ENCODE peak calls at places on chromosomes 11 and 22, in ten cellular contexts. N is stimulated activated CD4-positive, alpha-beta T cell treated with anti-CD3 and anti-CD28 coated beads, Interleukin-1b, Interleukin-23, amount 100 ng/mL, for 1 hour; C is Right ventricle myocardium inferior; X is NCI-H524 treated with DMSO at 0.1 percent for 48 hours; U is SW480; K is T-helper 1 cell; P is HT1080; Q is GM04503; G is HCEC 1CT; W is dorsolateral prefrontal cortex. E is an unnamed sample.
A peak's percentile ranks its signal among the peaks of the same experiment; 100 is the strongest.

GRCh38 chr11:64248578-64248977 is 1.8 kb upstream of the PPP1R14B start:
- DNase-seq in X (no peak), U (no peak), G (no peak), W (no peak), P (no peak), K (no peak), Q (no peak), C (no peak), N (no peak), E (no peak)

GRCh38 chr22:41709341-41709740 is 10.0 kb downstream of the MEI1 start:
- DNase-seq in K (no peak), C (no peak), W (no peak), G (no peak), Q (no peak), P (no peak), N (no peak), X (no peak), U (no peak), E (no peak)

GRCh38 chr11:94142308-94143277 is 14.0 kb downstream of the PANX1 start:
- DNase-seq in C (no peak), U (no peak), P (no peak), Q (no peak), X (no peak), G (no peak), W (no peak), K (no peak), N (no peak), E (no peak)

GRCh38 chr22:24901448-24901847 is 45.0 kb downstream of the LHFPL7 start:
- DNase-seq in X (no peak), U (no peak), W (no peak), C (no peak), K (no peak), N (no peak), P (no peak), Q (no peak), G (no peak), E (no peak)

GRCh38 chr22:46084943-46085830 is 65.1 kb upstream of the PPARA start:
- DNase-seq in U (peak; percentile 84), C (peak; percentile 93), P (peak; percentile 95), K (no peak), G (peak; percentile 93), Q (no peak), N (no peak), X (no peak), W (peak; percentile 92), E (no peak)

GRCh38 chr11:126636911-126637799 is 281.7 kb downstream of the ST3GAL4 start:
- DNase-seq in X (no peak), W (no peak), Q (peak; percentile 60), K (no peak), G (peak; percentile 39), C (no peak), P (peak; percentile 89), U (no peak), N (no peak), E (peak; percentile 21)

GRCh38 chr22:30047364-30047738 is 32.9 kb upstream of the HORMAD2 start:
- DNase-seq in U (peak; percentile 7), C (no peak), X (no peak), K (no peak), P (peak; percentile 39), Q (no peak), N (no peak), G (no peak), W (no peak), E (no peak)

GRCh38 chr22:47290706-47291430 is 528.4 kb downstream of the TBC1D22A start:
- DNase-seq in X (no peak), K (no peak), G (no peak), Q (no peak), C (no peak), N (no peak), U (no peak), P (no peak), W (no peak), E (no peak)

GRCh38 chr11:134988495-134988894 is 576.5 kb upstream of the B3GAT1 start:
- DNase-seq in C (no peak), P (no peak), U (no peak), K (no peak), X (no peak), G (no peak), N (no peak), W (no peak), Q (no peak), E (no peak)

GRCh38 chr11:82315093-82315492 is 418.6 kb downstream of the FAM181B start:
- DNase-seq in C (no peak), N (no peak), Q (no peak), U (peak; percentile 32), X (no peak), W (no peak), G (no peak), K (no peak), P (peak; percentile 3), E (peak; percentile 7)

GRCh38 chr22:35505394-35506258 is 35.0 kb upstream of the RASD2 start:
- DNase-seq in U (no peak), W (no peak), P (no peak), X (no peak), C (no peak), Q (no peak), N (no peak), K (no peak), G (no peak), E (no peak)

GRCh38 chr11:1221848-1222311 is 986 bp upstream of the MUC5B start:
- DNase-seq in N (no peak), C (peak; percentile 66), U (no peak), G (no peak), Q (no peak), X (no peak), K (peak; percentile 7), P (no peak), W (no peak), E (no peak)

GRCh38 chr11:64652586-64653387 is 61.8 kb downstream of the SLC22A12 start:
- DNase-seq in P (peak; percentile 74), Q (no peak), G (peak; percentile 39), X (peak; percentile 46), K (peak; percentile 47), C (no peak), W (peak; percentile 87), N (peak; percentile 29), U (peak; percentile 62), E (peak; percentile 37)

GRCh38 chr22:39130892-39131855 is 21.3 kb downstream of the CBX7 start:
- DNase-seq in C (no peak), Q (no peak), K (no peak), U (peak; percentile 58), P (no peak), N (no peak), G (no peak), W (no peak), X (no peak), E (no peak)

GRCh38 chr22:33210129-33210784 is 152.1 kb upstream of the SYN3 start:
- DNase-seq in N (no peak), W (no peak), U (peak; percentile 54), K (no peak), X (peak; percentile 14), P (peak; percentile 48), C (peak; percentile 58), Q (no peak), G (peak; percentile 1), E (peak; percentile 55)

GRCh38 chr11:100545970-100546369 is 141.1 kb upstream of the ARHGAP42 start:
- DNase-seq in W (no peak), C (no peak), U (no peak), P (no peak), G (no peak), X (no peak), N (no peak), K (no peak), Q (no peak), E (no peak)

GRCh38 chr11:74672332-74672955 is 58.8 kb downstream of the CHRDL2 start:
- DNase-seq in U (no peak), G (no peak), N (no peak), Q (no peak), C (no peak), W (no peak), K (no peak), P (no peak), X (no peak), E (no peak)

GRCh38 chr11:69377029-69377952 is 83.3 kb downstream of the MYEOV start:
- DNase-seq in K (peak; percentile 4), C (no peak), X (no peak), P (no peak), U (peak; percentile 59), N (no peak), W (no peak), G (no peak), Q (no peak), E (no peak)

E was measured in RKO.